ENCODE peak calls at places on chromosomes 3 and 15, in seven cellular contexts. One of them, this sample, is unnamed.

GRCh38 chr3:63818282-63819150 is 583 bp upstream of the C3orf49 start:
- DNase-seq in type B pancreatic cell: no peak
- DNase-seq in Peyer's patch: peak; percentile 85
- DNase-seq in ELR: peak; percentile 67
- DNase-seq in stimulated activated CD8-positive, alpha-beta memory T cell treated with anti-CD3 and anti-CD28 coated beads, Interleukin-7, amount 100 ng/mL, for 24 hours: peak; percentile 9
- DNase-seq in IMR-90: peak; percentile 61
- DNase-seq in KBM-7: peak; percentile 70
- DNase-seq in this sample: peak; percentile 65

GRCh38 chr3:8732413-8732812 is 1.2 kb upstream of the CAV3 start:
- DNase-seq in type B pancreatic cell: no peak
- DNase-seq in Peyer's patch: no peak
- DNase-seq in ELR: no peak
- DNase-seq in stimulated activated CD8-positive, alpha-beta memory T cell treated with anti-CD3 and anti-CD28 coated beads, Interleukin-7, amount 100 ng/mL, for 24 hours: no peak
- DNase-seq in IMR-90: no peak
- DNase-seq in KBM-7: no peak
- DNase-seq in this sample: no peak

GRCh38 chr3:33779751-33780150 is 18.7 kb upstream of the PDCD6IP start:
- DNase-seq in type B pancreatic cell: no peak
- DNase-seq in Peyer's patch: no peak
- DNase-seq in ELR: no peak
- DNase-seq in stimulated activated CD8-positive, alpha-beta memory T cell treated with anti-CD3 and anti-CD28 coated beads, Interleukin-7, amount 100 ng/mL, for 24 hours: no peak
- DNase-seq in IMR-90: no peak
- DNase-seq in KBM-7: no peak
- DNase-seq in this sample: no peak

GRCh38 chr3:183845608-183846288 is 20.4 kb upstream of the MAP6D1 start:
- DNase-seq in type B pancreatic cell: no peak
- DNase-seq in Peyer's patch: no peak
- DNase-seq in ELR: peak; percentile 79
- DNase-seq in stimulated activated CD8-positive, alpha-beta memory T cell treated with anti-CD3 and anti-CD28 coated beads, Interleukin-7, amount 100 ng/mL, for 24 hours: no peak
- DNase-seq in IMR-90: peak; percentile 31
- DNase-seq in KBM-7: peak; percentile 60
- DNase-seq in this sample: no peak

GRCh38 chr3:45741247-45741646 is 52.1 kb downstream of the SACM1L start:
- DNase-seq in type B pancreatic cell: no peak
- DNase-seq in Peyer's patch: no peak
- DNase-seq in ELR: no peak
- DNase-seq in stimulated activated CD8-positive, alpha-beta memory T cell treated with anti-CD3 and anti-CD28 coated beads, Interleukin-7, amount 100 ng/mL, for 24 hours: no peak
- DNase-seq in IMR-90: no peak
- DNase-seq in KBM-7: no peak
- DNase-seq in this sample: no peak

GRCh38 chr3:38031022-38031994 is 1.9 kb upstream of the PLCD1 start:
- DNase-seq in type B pancreatic cell: no peak
- DNase-seq in Peyer's patch: peak; percentile 82
- DNase-seq in ELR: peak; percentile 50
- DNase-seq in stimulated activated CD8-positive, alpha-beta memory T cell treated with anti-CD3 and anti-CD28 coated beads, Interleukin-7, amount 100 ng/mL, for 24 hours: no peak
- DNase-seq in IMR-90: no peak
- DNase-seq in KBM-7: no peak
- DNase-seq in this sample: peak; percentile 42

GRCh38 chr15:98927990-98928389 is 79.6 kb downstream of the PGPEP1L start:
- DNase-seq in type B pancreatic cell: no peak
- DNase-seq in Peyer's patch: no peak
- DNase-seq in ELR: no peak
- DNase-seq in stimulated activated CD8-positive, alpha-beta memory T cell treated with anti-CD3 and anti-CD28 coated beads, Interleukin-7, amount 100 ng/mL, for 24 hours: no peak
- DNase-seq in IMR-90: no peak
- DNase-seq in KBM-7: no peak
- DNase-seq in this sample: no peak

GRCh38 chr3:129238945-129239705 is 10.3 kb upstream of the COPG1 start:
- DNase-seq in type B pancreatic cell: no peak
- DNase-seq in Peyer's patch: peak; percentile 57
- DNase-seq in ELR: peak; percentile 35
- DNase-seq in stimulated activated CD8-positive, alpha-beta memory T cell treated with anti-CD3 and anti-CD28 coated beads, Interleukin-7, amount 100 ng/mL, for 24 hours: no peak
- DNase-seq in IMR-90: peak; percentile 25
- DNase-seq in KBM-7: no peak
- DNase-seq in this sample: no peak

GRCh38 chr3:96331341-96331740 is 483.1 kb upstream of the EPHA6 start:
- DNase-seq in type B pancreatic cell: no peak
- DNase-seq in Peyer's patch: no peak
- DNase-seq in ELR: no peak
- DNase-seq in stimulated activated CD8-positive, alpha-beta memory T cell treated with anti-CD3 and anti-CD28 coated beads, Interleukin-7, amount 100 ng/mL, for 24 hours: no peak
- DNase-seq in IMR-90: no peak
- DNase-seq in KBM-7: no peak
- DNase-seq in this sample: no peak

GRCh38 chr15:46460426-46460825 is 825.6 kb downstream of the SQOR start:
- DNase-seq in type B pancreatic cell: no peak
- DNase-seq in Peyer's patch: no peak
- DNase-seq in ELR: no peak
- DNase-seq in stimulated activated CD8-positive, alpha-beta memory T cell treated with anti-CD3 and anti-CD28 coated beads, Interleukin-7, amount 100 ng/mL, for 24 hours: no peak
- DNase-seq in IMR-90: no peak
- DNase-seq in KBM-7: no peak
- DNase-seq in this sample: no peak

GRCh38 chr3:14847613-14848541 is 29.1 kb downstream of the FGD5 start:
- DNase-seq in type B pancreatic cell: no peak
- DNase-seq in Peyer's patch: peak; percentile 84
- DNase-seq in ELR: no peak
- DNase-seq in stimulated activated CD8-positive, alpha-beta memory T cell treated with anti-CD3 and anti-CD28 coated beads, Interleukin-7, amount 100 ng/mL, for 24 hours: no peak
- DNase-seq in IMR-90: no peak
- DNase-seq in KBM-7: no peak
- DNase-seq in this sample: no peak

GRCh38 chr3:191721390-191721801 is 260.4 kb downstream of the PYDC2 start:
- DNase-seq in type B pancreatic cell: no peak
- DNase-seq in Peyer's patch: no peak
- DNase-seq in ELR: no peak
- DNase-seq in stimulated activated CD8-positive, alpha-beta memory T cell treated with anti-CD3 and anti-CD28 coated beads, Interleukin-7, amount 100 ng/mL, for 24 hours: no peak
- DNase-seq in IMR-90: no peak
- DNase-seq in KBM-7: no peak
- DNase-seq in this sample: no peak

GRCh38 chr3:197465197-197465995 is 90.4 kb downstream of the BDH1 start:
- DNase-seq in type B pancreatic cell: no peak
- DNase-seq in Peyer's patch: no peak
- DNase-seq in ELR: no peak
- DNase-seq in stimulated activated CD8-positive, alpha-beta memory T cell treated with anti-CD3 and anti-CD28 coated beads, Interleukin-7, amount 100 ng/mL, for 24 hours: no peak
- DNase-seq in IMR-90: no peak
- DNase-seq in KBM-7: no peak
- DNase-seq in this sample: no peak

GRCh38 chr3:64533565-64534317 is 154.1 kb downstream of the ADAMTS9 start:
- DNase-seq in type B pancreatic cell: peak; percentile 89
- DNase-seq in Peyer's patch: peak; percentile 81
- DNase-seq in ELR: peak; percentile 80
- DNase-seq in stimulated activated CD8-positive, alpha-beta memory T cell treated with anti-CD3 and anti-CD28 coated beads, Interleukin-7, amount 100 ng/mL, for 24 hours: peak; percentile 7
- DNase-seq in IMR-90: peak; percentile 87
- DNase-seq in KBM-7: peak; percentile 61
- DNase-seq in this sample: no peak

GRCh38 chr3:31165399-31165860 is 271.0 kb upstream of the GADL1 start:
- DNase-seq in type B pancreatic cell: no peak
- DNase-seq in Peyer's patch: no peak
- DNase-seq in ELR: no peak
- DNase-seq in stimulated activated CD8-positive, alpha-beta memory T cell treated with anti-CD3 and anti-CD28 coated beads, Interleukin-7, amount 100 ng/mL, for 24 hours: no peak
- DNase-seq in IMR-90: peak; percentile 11
- DNase-seq in KBM-7: no peak
- DNase-seq in this sample: no peak

GRCh38 chr3:55574671-55575070 is 87.6 kb upstream of the WNT5A start:
- DNase-seq in type B pancreatic cell: no peak
- DNase-seq in Peyer's patch: no peak
- DNase-seq in ELR: no peak
- DNase-seq in stimulated activated CD8-positive, alpha-beta memory T cell treated with anti-CD3 and anti-CD28 coated beads, Interleukin-7, amount 100 ng/mL, for 24 hours: no peak
- DNase-seq in IMR-90: no peak
- DNase-seq in KBM-7: no peak
- DNase-seq in this sample: no peak

GRCh38 chr15:32030795-32031194 is 480 bp downstream of the CHRNA7 start:
- DNase-seq in type B pancreatic cell: no peak
- DNase-seq in Peyer's patch: no peak
- DNase-seq in ELR: no peak
- DNase-seq in stimulated activated CD8-positive, alpha-beta memory T cell treated with anti-CD3 and anti-CD28 coated beads, Interleukin-7, amount 100 ng/mL, for 24 hours: no peak
- DNase-seq in IMR-90: no peak
- DNase-seq in KBM-7: peak; percentile 7
- DNase-seq in this sample: no peak

GRCh38 chr3:32285910-32286309 is 47.4 kb downstream of the CMTM8 start:
- DNase-seq in type B pancreatic cell: no peak
- DNase-seq in Peyer's patch: no peak
- DNase-seq in ELR: no peak
- DNase-seq in stimulated activated CD8-positive, alpha-beta memory T cell treated with anti-CD3 and anti-CD28 coated beads, Interleukin-7, amount 100 ng/mL, for 24 hours: no peak
- DNase-seq in IMR-90: no peak
- DNase-seq in KBM-7: no peak
- DNase-seq in this sample: no peak

GRCh38 chr3:107416886-107417285 is 39.6 kb downstream of the CCDC54 start:
- DNase-seq in type B pancreatic cell: no peak
- DNase-seq in Peyer's patch: no peak
- DNase-seq in ELR: peak; percentile 31
- DNase-seq in stimulated activated CD8-positive, alpha-beta memory T cell treated with anti-CD3 and anti-CD28 coated beads, Interleukin-7, amount 100 ng/mL, for 24 hours: no peak
- DNase-seq in IMR-90: peak; percentile 31
- DNase-seq in KBM-7: no peak
- DNase-seq in this sample: no peak

GRCh38 chr3:139324456-139324855 is 19.4 kb upstream of the MRPS22 start:
- DNase-seq in type B pancreatic cell: no peak
- DNase-seq in Peyer's patch: no peak
- DNase-seq in ELR: no peak
- DNase-seq in stimulated activated CD8-positive, alpha-beta memory T cell treated with anti-CD3 and anti-CD28 coated beads, Interleukin-7, amount 100 ng/mL, for 24 hours: no peak
- DNase-seq in IMR-90: no peak
- DNase-seq in KBM-7: no peak
- DNase-seq in this sample: no peak

GRCh38 chr3:141342386-141342785 is 25.9 kb upstream of the ZBTB38 start:
- DNase-seq in type B pancreatic cell: no peak
- DNase-seq in Peyer's patch: no peak
- DNase-seq in ELR: no peak
- DNase-seq in stimulated activated CD8-positive, alpha-beta memory T cell treated with anti-CD3 and anti-CD28 coated beads, Interleukin-7, amount 100 ng/mL, for 24 hours: no peak
- DNase-seq in IMR-90: no peak
- DNase-seq in KBM-7: no peak
- DNase-seq in this sample: no peak

GRCh38 chr3:119357190-119357589 is 63.0 kb downstream of the ARHGAP31 start:
- DNase-seq in type B pancreatic cell: no peak
- DNase-seq in Peyer's patch: no peak
- DNase-seq in ELR: no peak
- DNase-seq in stimulated activated CD8-positive, alpha-beta memory T cell treated with anti-CD3 and anti-CD28 coated beads, Interleukin-7, amount 100 ng/mL, for 24 hours: no peak
- DNase-seq in IMR-90: no peak
- DNase-seq in KBM-7: peak; percentile 7
- DNase-seq in this sample: no peak

GRCh38 chr3:126360046-126360713 is 3.0 kb upstream of the KLF15 start:
- DNase-seq in type B pancreatic cell: no peak
- DNase-seq in Peyer's patch: peak; percentile 21
- DNase-seq in ELR: no peak
- DNase-seq in stimulated activated CD8-positive, alpha-beta memory T cell treated with anti-CD3 and anti-CD28 coated beads, Interleukin-7, amount 100 ng/mL, for 24 hours: no peak
- DNase-seq in IMR-90: no peak
- DNase-seq in KBM-7: no peak
- DNase-seq in this sample: no peak

GRCh38 chr15:57686657-57687056 is 19.9 kb upstream of the POLR2M start:
- DNase-seq in type B pancreatic cell: no peak
- DNase-seq in Peyer's patch: no peak
- DNase-seq in ELR: peak; percentile 9
- DNase-seq in stimulated activated CD8-positive, alpha-beta memory T cell treated with anti-CD3 and anti-CD28 coated beads, Interleukin-7, amount 100 ng/mL, for 24 hours: no peak
- DNase-seq in IMR-90: no peak
- DNase-seq in KBM-7: no peak
- DNase-seq in this sample: no peak

GRCh38 chr3:197592361-197593045 is 36.7 kb upstream of the BDH1 start:
- DNase-seq in type B pancreatic cell: no peak
- DNase-seq in Peyer's patch: no peak
- DNase-seq in ELR: no peak
- DNase-seq in stimulated activated CD8-positive, alpha-beta memory T cell treated with anti-CD3 and anti-CD28 coated beads, Interleukin-7, amount 100 ng/mL, for 24 hours: no peak
- DNase-seq in IMR-90: no peak
- DNase-seq in KBM-7: peak; percentile 68
- DNase-seq in this sample: no peak

GRCh38 chr3:8963137-8963853 is at the start of gene RAD18:
- DNase-seq in type B pancreatic cell: peak; percentile 94
- DNase-seq in Peyer's patch: peak; percentile 96
- DNase-seq in ELR: peak; percentile 92
- DNase-seq in stimulated activated CD8-positive, alpha-beta memory T cell treated with anti-CD3 and anti-CD28 coated beads, Interleukin-7, amount 100 ng/mL, for 24 hours: peak; percentile 85
- DNase-seq in IMR-90: peak; percentile 89
- DNase-seq in KBM-7: peak; percentile 92
- DNase-seq in this sample: peak; percentile 94

GRCh38 chr15:80152896-80153876 is at the start of gene FAH:
- DNase-seq in type B pancreatic cell: no peak
- DNase-seq in Peyer's patch: no peak
- DNase-seq in ELR: peak; percentile 74
- DNase-seq in stimulated activated CD8-positive, alpha-beta memory T cell treated with anti-CD3 and anti-CD28 coated beads, Interleukin-7, amount 100 ng/mL, for 24 hours: no peak
- DNase-seq in IMR-90: peak; percentile 53
- DNase-seq in KBM-7: peak; percentile 80
- DNase-seq in this sample: peak; percentile 56

GRCh38 chr3:24457719-24458118 is 36.9 kb downstream of the THRB start:
- DNase-seq in type B pancreatic cell: no peak
- DNase-seq in Peyer's patch: no peak
- DNase-seq in ELR: no peak
- DNase-seq in stimulated activated CD8-positive, alpha-beta memory T cell treated with anti-CD3 and anti-CD28 coated beads, Interleukin-7, amount 100 ng/mL, for 24 hours: no peak
- DNase-seq in IMR-90: no peak
- DNase-seq in KBM-7: no peak
- DNase-seq in this sample: no peak

GRCh38 chr15:89459271-89460038 is 36.9 kb downstream of the RHCG start:
- DNase-seq in type B pancreatic cell: no peak
- DNase-seq in Peyer's patch: peak; percentile 63
- DNase-seq in ELR: no peak
- DNase-seq in stimulated activated CD8-positive, alpha-beta memory T cell treated with anti-CD3 and anti-CD28 coated beads, Interleukin-7, amount 100 ng/mL, for 24 hours: no peak
- DNase-seq in IMR-90: no peak
- DNase-seq in KBM-7: no peak
- DNase-seq in this sample: no peak

GRCh38 chr3:9875448-9875847 is 4.6 kb downstream of the CIDEC start:
- DNase-seq in type B pancreatic cell: no peak
- DNase-seq in Peyer's patch: no peak
- DNase-seq in ELR: no peak
- DNase-seq in stimulated activated CD8-positive, alpha-beta memory T cell treated with anti-CD3 and anti-CD28 coated beads, Interleukin-7, amount 100 ng/mL, for 24 hours: no peak
- DNase-seq in IMR-90: no peak
- DNase-seq in KBM-7: no peak
- DNase-seq in this sample: no peak